ENCODE peak calls at places on chromosomes 2 and 18, in five cellular contexts. One of them, this sample, is unnamed.

GRCh38 chr2:59684101-59684770 is 869.2 kb downstream of the BCL11A start:
- DNase-seq in bronchial epithelial cell: peak
- DNase-seq in OCI-LY7: no peak
- DNase-seq in mammary epithelial cell: peak
- DNase-seq in esophagus squamous epithelium: no peak
- DNase-seq in this sample: peak

GRCh38 chr2:43224131-43224570 is 2.3 kb downstream of the ZFP36L2 start:
- DNase-seq in bronchial epithelial cell: peak
- DNase-seq in OCI-LY7: peak
- DNase-seq in mammary epithelial cell: peak
- DNase-seq in esophagus squamous epithelium: no peak
- DNase-seq in this sample: peak

GRCh38 chr2:38554973-38555595 is 47.6 kb downstream of the HNRNPLL start:
- DNase-seq in bronchial epithelial cell: peak
- DNase-seq in OCI-LY7: peak
- DNase-seq in mammary epithelial cell: no peak
- DNase-seq in esophagus squamous epithelium: no peak
- DNase-seq in this sample: no peak

GRCh38 chr2:102119255-102119654 is 23.3 kb upstream of the IL1R1 start:
- DNase-seq in bronchial epithelial cell: no peak
- DNase-seq in OCI-LY7: no peak
- DNase-seq in mammary epithelial cell: no peak
- DNase-seq in esophagus squamous epithelium: no peak
- DNase-seq in this sample: no peak

GRCh38 chr18:57004366-57005121 is 142.3 kb upstream of the BOD1L2 start:
- DNase-seq in bronchial epithelial cell: peak
- DNase-seq in OCI-LY7: no peak
- DNase-seq in mammary epithelial cell: peak
- DNase-seq in esophagus squamous epithelium: no peak
- DNase-seq in this sample: no peak

GRCh38 chr2:72887836-72888437 is 729 bp downstream of the SPR start:
- DNase-seq in bronchial epithelial cell: peak
- DNase-seq in OCI-LY7: peak
- DNase-seq in mammary epithelial cell: peak
- DNase-seq in esophagus squamous epithelium: no peak
- DNase-seq in this sample: peak

GRCh38 chr2:58594175-58594574 is 353.1 kb upstream of the FANCL start:
- DNase-seq in bronchial epithelial cell: no peak
- DNase-seq in OCI-LY7: peak
- DNase-seq in mammary epithelial cell: no peak
- DNase-seq in esophagus squamous epithelium: no peak
- DNase-seq in this sample: peak

GRCh38 chr2:128973566-128973965 is 654.9 kb upstream of the HS6ST1 start:
- DNase-seq in bronchial epithelial cell: no peak
- DNase-seq in OCI-LY7: no peak
- DNase-seq in mammary epithelial cell: no peak
- DNase-seq in esophagus squamous epithelium: no peak
- DNase-seq in this sample: no peak

GRCh38 chr2:42918671-42919335 is 126.4 kb upstream of the HAAO start:
- DNase-seq in bronchial epithelial cell: no peak
- DNase-seq in OCI-LY7: no peak
- DNase-seq in mammary epithelial cell: no peak
- DNase-seq in esophagus squamous epithelium: no peak
- DNase-seq in this sample: no peak

GRCh38 chr18:51120809-51121596 is 76.5 kb downstream of the MEX3C start:
- DNase-seq in bronchial epithelial cell: no peak
- DNase-seq in OCI-LY7: no peak
- DNase-seq in mammary epithelial cell: no peak
- DNase-seq in esophagus squamous epithelium: no peak
- DNase-seq in this sample: no peak

GRCh38 chr2:151886235-151886634 is 58.0 kb upstream of the ARL5A start:
- DNase-seq in bronchial epithelial cell: peak
- DNase-seq in OCI-LY7: no peak
- DNase-seq in mammary epithelial cell: peak
- DNase-seq in esophagus squamous epithelium: no peak
- DNase-seq in this sample: no peak

GRCh38 chr2:234970467-234970866 is 18.6 kb downstream of the SH3BP4 start:
- DNase-seq in bronchial epithelial cell: peak
- DNase-seq in OCI-LY7: no peak
- DNase-seq in mammary epithelial cell: peak
- DNase-seq in esophagus squamous epithelium: no peak
- DNase-seq in this sample: peak

GRCh38 chr2:187949859-187950258 is 341.8 kb upstream of the GULP1 start:
- DNase-seq in bronchial epithelial cell: no peak
- DNase-seq in OCI-LY7: no peak
- DNase-seq in mammary epithelial cell: no peak
- DNase-seq in esophagus squamous epithelium: no peak
- DNase-seq in this sample: no peak

GRCh38 chr2:135948642-135949355 is 36.6 kb downstream of the DARS1 start:
- DNase-seq in bronchial epithelial cell: peak
- DNase-seq in OCI-LY7: no peak
- DNase-seq in mammary epithelial cell: peak
- DNase-seq in esophagus squamous epithelium: no peak
- DNase-seq in this sample: peak

GRCh38 chr2:611519-611918 is 65.7 kb downstream of the TMEM18 start:
- DNase-seq in bronchial epithelial cell: no peak
- DNase-seq in OCI-LY7: no peak
- DNase-seq in mammary epithelial cell: no peak
- DNase-seq in esophagus squamous epithelium: no peak
- DNase-seq in this sample: no peak

GRCh38 chr2:103213028-103213542 is 451.3 kb downstream of the TMEM182 start:
- DNase-seq in bronchial epithelial cell: no peak
- DNase-seq in OCI-LY7: no peak
- DNase-seq in mammary epithelial cell: no peak
- DNase-seq in esophagus squamous epithelium: no peak
- DNase-seq in this sample: no peak

GRCh38 chr2:133640103-133640502 is 71.8 kb upstream of the NCKAP5 start:
- DNase-seq in bronchial epithelial cell: peak
- DNase-seq in OCI-LY7: no peak
- DNase-seq in mammary epithelial cell: no peak
- DNase-seq in esophagus squamous epithelium: no peak
- DNase-seq in this sample: no peak

GRCh38 chr18:7817596-7817995 is 250.5 kb downstream of the PTPRM start:
- DNase-seq in bronchial epithelial cell: no peak
- DNase-seq in OCI-LY7: no peak
- DNase-seq in mammary epithelial cell: no peak
- DNase-seq in esophagus squamous epithelium: no peak
- DNase-seq in this sample: no peak

GRCh38 chr2:84970956-84971798 is at the start of gene KCMF1:
- DNase-seq in bronchial epithelial cell: peak
- DNase-seq in OCI-LY7: peak
- DNase-seq in mammary epithelial cell: peak
- DNase-seq in esophagus squamous epithelium: no peak
- DNase-seq in this sample: peak

GRCh38 chr18:45771587-45771986 is 47.6 kb downstream of the SLC14A1 start:
- DNase-seq in bronchial epithelial cell: no peak
- DNase-seq in OCI-LY7: no peak
- DNase-seq in mammary epithelial cell: no peak
- DNase-seq in esophagus squamous epithelium: no peak
- DNase-seq in this sample: no peak

GRCh38 chr2:178700922-178701342 is 106.3 kb downstream of the TTN start:
- DNase-seq in bronchial epithelial cell: peak
- DNase-seq in OCI-LY7: peak
- DNase-seq in mammary epithelial cell: peak
- DNase-seq in esophagus squamous epithelium: no peak
- DNase-seq in this sample: no peak

GRCh38 chr2:224887159-224887558 is 155.1 kb downstream of the DOCK10 start:
- DNase-seq in bronchial epithelial cell: no peak
- DNase-seq in OCI-LY7: no peak
- DNase-seq in mammary epithelial cell: peak
- DNase-seq in esophagus squamous epithelium: no peak
- DNase-seq in this sample: no peak

GRCh38 chr2:223815186-223815883 is 22.0 kb downstream of the AP1S3 start:
- DNase-seq in bronchial epithelial cell: peak
- DNase-seq in OCI-LY7: no peak
- DNase-seq in mammary epithelial cell: peak
- DNase-seq in esophagus squamous epithelium: no peak
- DNase-seq in this sample: peak

GRCh38 chr2:10499275-10499907 is 51.3 kb upstream of the ODC1 start:
- DNase-seq in bronchial epithelial cell: peak
- DNase-seq in OCI-LY7: no peak
- DNase-seq in mammary epithelial cell: peak
- DNase-seq in esophagus squamous epithelium: no peak
- DNase-seq in this sample: no peak

GRCh38 chr18:45783097-45784075 is 42.1 kb upstream of the SIGLEC15 start:
- DNase-seq in bronchial epithelial cell: no peak
- DNase-seq in OCI-LY7: no peak
- DNase-seq in mammary epithelial cell: no peak
- DNase-seq in esophagus squamous epithelium: no peak
- DNase-seq in this sample: no peak

GRCh38 chr2:24203029-24203786 is 28.4 kb downstream of the FAM228A start:
- DNase-seq in bronchial epithelial cell: no peak
- DNase-seq in OCI-LY7: no peak
- DNase-seq in mammary epithelial cell: no peak
- DNase-seq in esophagus squamous epithelium: no peak
- DNase-seq in this sample: no peak
- TF ChIP-seq CTCF in bronchial epithelial cell: no peak
- TF ChIP-seq CTCF in OCI-LY7: no peak
- TF ChIP-seq CTCF in mammary epithelial cell: no peak
- TF ChIP-seq CTCF in esophagus squamous epithelium: no peak
- TF ChIP-seq CTCF in this sample: no peak

GRCh38 chr18:54679318-54680149 is 88.5 kb downstream of the DYNAP start:
- DNase-seq in bronchial epithelial cell: peak
- DNase-seq in OCI-LY7: peak
- DNase-seq in mammary epithelial cell: peak
- DNase-seq in esophagus squamous epithelium: no peak
- DNase-seq in this sample: peak
- TF ChIP-seq CTCF in bronchial epithelial cell: peak
- TF ChIP-seq CTCF in OCI-LY7: peak
- TF ChIP-seq CTCF in mammary epithelial cell: peak
- TF ChIP-seq CTCF in esophagus squamous epithelium: peak
- TF ChIP-seq CTCF in this sample: peak

GRCh38 chr2:197256021-197256420 is 54.6 kb downstream of the ANKRD44 start:
- DNase-seq in bronchial epithelial cell: no peak
- DNase-seq in OCI-LY7: peak
- DNase-seq in mammary epithelial cell: no peak
- DNase-seq in esophagus squamous epithelium: no peak
- DNase-seq in this sample: no peak

GRCh38 chr2:197251576-197251975 is 59.0 kb downstream of the ANKRD44 start:
- DNase-seq in bronchial epithelial cell: no peak
- DNase-seq in OCI-LY7: no peak
- DNase-seq in mammary epithelial cell: no peak
- DNase-seq in esophagus squamous epithelium: no peak
- DNase-seq in this sample: no peak

GRCh38 chr2:197256771-197257170 is 53.8 kb downstream of the ANKRD44 start:
- DNase-seq in bronchial epithelial cell: no peak
- DNase-seq in OCI-LY7: peak
- DNase-seq in mammary epithelial cell: no peak
- DNase-seq in esophagus squamous epithelium: no peak
- DNase-seq in this sample: no peak

GRCh38 chr2:197255550-197255949 is 55.0 kb downstream of the ANKRD44 start:
- DNase-seq in bronchial epithelial cell: no peak
- DNase-seq in OCI-LY7: peak
- DNase-seq in mammary epithelial cell: no peak
- DNase-seq in esophagus squamous epithelium: peak
- DNase-seq in this sample: no peak

DNA sequence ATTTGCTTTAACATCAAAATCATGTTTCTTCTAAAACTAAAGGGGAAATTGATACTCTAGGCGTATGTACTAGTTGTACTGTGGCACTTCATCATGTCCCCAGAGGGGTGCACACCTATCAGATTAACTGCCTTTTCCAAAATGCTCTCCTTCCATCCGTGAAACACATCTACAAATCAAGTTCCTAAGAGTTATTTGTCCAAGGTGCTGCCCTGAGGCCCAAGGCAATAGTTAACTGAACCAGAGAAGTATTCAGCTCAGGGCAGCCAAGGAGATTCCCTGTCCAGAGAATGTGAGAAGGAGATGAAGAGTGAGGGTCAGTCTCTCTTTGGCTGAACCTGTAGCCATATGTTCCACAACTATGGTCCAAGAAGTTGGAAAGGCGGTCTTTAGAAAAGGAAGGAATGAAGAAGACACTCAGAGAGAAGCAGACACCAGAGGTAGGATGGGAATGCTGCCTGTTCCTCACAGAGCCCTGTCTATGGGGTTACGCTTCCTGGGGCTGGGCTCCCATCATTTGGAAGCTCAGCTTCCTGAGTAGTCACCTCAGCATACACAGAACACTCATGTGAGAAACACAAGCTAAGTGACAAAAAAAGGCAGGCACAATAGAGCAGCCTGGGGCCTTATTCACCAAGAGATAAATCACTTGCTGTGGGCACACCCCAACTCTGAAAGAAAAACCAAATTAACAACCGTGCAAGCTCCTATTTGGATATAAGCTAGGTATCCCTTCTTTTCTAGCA is 55.6 kb downstream of the ANKRD44 start:
- DNase-seq in bronchial epithelial cell: no peak
- DNase-seq in OCI-LY7: no peak
- DNase-seq in mammary epithelial cell: no peak
- DNase-seq in esophagus squamous epithelium: no peak
- DNase-seq in this sample: no peak
- TF ChIP-seq CTCF in bronchial epithelial cell: no peak
- TF ChIP-seq CTCF in OCI-LY7: no peak
- TF ChIP-seq CTCF in mammary epithelial cell: no peak
- TF ChIP-seq CTCF in esophagus squamous epithelium: no peak
- TF ChIP-seq CTCF in this sample: no peak

GRCh38 chr2:158644139-158644538 is 151.0 kb upstream of the DAPL1 start:
- DNase-seq in bronchial epithelial cell: peak
- DNase-seq in OCI-LY7: no peak
- DNase-seq in mammary epithelial cell: no peak
- DNase-seq in esophagus squamous epithelium: no peak
- DNase-seq in this sample: no peak

GRCh38 chr2:158650646-158651357 is 144.3 kb upstream of the DAPL1 start:
- DNase-seq in bronchial epithelial cell: no peak
- DNase-seq in OCI-LY7: no peak
- DNase-seq in mammary epithelial cell: no peak
- DNase-seq in esophagus squamous epithelium: no peak
- DNase-seq in this sample: no peak

GRCh38 chr2:158651358-158652057 is 143.6 kb upstream of the DAPL1 start:
- DNase-seq in bronchial epithelial cell: no peak
- DNase-seq in OCI-LY7: no peak
- DNase-seq in mammary epithelial cell: no peak
- DNase-seq in esophagus squamous epithelium: no peak
- DNase-seq in this sample: no peak

DNA sequence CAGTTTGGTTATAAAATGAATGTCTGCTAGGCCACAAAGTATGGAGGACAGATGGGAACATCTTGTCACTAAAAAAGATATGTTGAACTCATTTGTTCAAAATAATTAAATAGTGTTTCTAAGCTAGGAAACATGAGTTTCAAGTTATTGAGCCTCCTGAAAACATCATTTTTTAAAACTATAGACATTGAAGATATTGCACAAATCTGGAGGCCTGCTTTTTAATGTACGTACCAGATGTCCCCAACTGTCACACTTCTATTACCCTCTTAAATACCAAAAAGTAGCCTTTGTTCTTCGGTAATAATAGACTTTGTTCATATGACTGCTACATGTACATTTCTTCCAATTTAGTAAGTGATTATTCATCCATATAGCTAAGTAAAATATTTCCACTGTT is 147.3 kb upstream of the DAPL1 start:
- DNase-seq in bronchial epithelial cell: no peak
- DNase-seq in OCI-LY7: no peak
- DNase-seq in mammary epithelial cell: no peak
- DNase-seq in esophagus squamous epithelium: no peak
- DNase-seq in this sample: no peak
- TF ChIP-seq CTCF in bronchial epithelial cell: no peak
- TF ChIP-seq CTCF in OCI-LY7: no peak
- TF ChIP-seq CTCF in mammary epithelial cell: no peak
- TF ChIP-seq CTCF in esophagus squamous epithelium: no peak
- TF ChIP-seq CTCF in this sample: no peak

GRCh38 chr18:10544093-10544748 is 18.4 kb downstream of the NAPG start:
- DNase-seq in bronchial epithelial cell: no peak
- DNase-seq in OCI-LY7: no peak
- DNase-seq in mammary epithelial cell: no peak
- DNase-seq in esophagus squamous epithelium: no peak
- DNase-seq in this sample: no peak
- TF ChIP-seq CTCF in bronchial epithelial cell: no peak
- TF ChIP-seq CTCF in OCI-LY7: no peak
- TF ChIP-seq CTCF in mammary epithelial cell: no peak
- TF ChIP-seq CTCF in esophagus squamous epithelium: no peak
- TF ChIP-seq CTCF in this sample: no peak

This sample was measured in Calu3.